ENCODE peak calls at places on chromosomes 12 and 14, in eight cellular contexts. B, J, C, D, H, V, L and U are unnamed samples.

GRCh38 chr12:43805149-43805856 is 814 bp downstream of the TWF1 start:
- DNase-seq in B (no peak), J (no peak), C (no peak), D (no peak), H (no peak), V (no peak), L (no peak), U (peak)

GRCh38 chr12:45577844-45578399 is 151.6 kb upstream of the ARID2 start:
- DNase-seq in B (no peak), J (no peak), C (no peak), D (no peak), H (no peak), V (no peak), L (no peak), U (no peak)

GRCh38 chr12:82973601-82974000 is 286.9 kb downstream of the TMTC2 start:
- DNase-seq in B (no peak), J (no peak), C (no peak), D (no peak), H (no peak), V (no peak), L (no peak), U (no peak)

GRCh38 chr14:20415723-20416622 is 2.7 kb upstream of the TEP1 start:
- DNase-seq in B (no peak), J (peak), C (peak), D (no peak), H (peak), V (no peak), L (no peak), U (peak)

GRCh38 chr12:6183689-6184441 is 16.3 kb upstream of the CD9 start:
- DNase-seq in B (no peak), J (no peak), C (peak), D (no peak), H (no peak), V (no peak), L (no peak), U (no peak)

GRCh38 chr14:30873308-30874119 is 845 bp upstream of the COCH start:
- DNase-seq in B (no peak), J (no peak), C (no peak), D (no peak), H (no peak), V (no peak), L (no peak), U (no peak)

GRCh38 chr14:64745511-64746041 is 41.4 kb downstream of the PLEKHG3 start:
- DNase-seq in B (no peak), J (no peak), C (peak), D (no peak), H (peak), V (no peak), L (no peak), U (no peak)

GRCh38 chr14:68969278-68969677 is 9.8 kb downstream of the ACTN1 start:
- DNase-seq in B (no peak), J (no peak), C (no peak), D (no peak), H (no peak), V (no peak), L (no peak), U (no peak)

GRCh38 chr14:38134631-38135030 is 73.1 kb upstream of the SSTR1 start:
- DNase-seq in B (no peak), J (no peak), C (no peak), D (no peak), H (no peak), V (no peak), L (no peak), U (no peak)

GRCh38 chr12:111270773-111271172 is 98.1 kb downstream of the PHETA1 start:
- DNase-seq in B (no peak), J (no peak), C (peak), D (no peak), H (no peak), V (no peak), L (no peak), U (no peak)

GRCh38 chr12:48336564-48336963 is 14.2 kb downstream of the ZNF641 start:
- DNase-seq in B (no peak), J (no peak), C (no peak), D (no peak), H (no peak), V (no peak), L (no peak), U (no peak)

GRCh38 chr12:113424915-113425823 is 3.0 kb downstream of the SDSL start:
- DNase-seq in B (peak), J (peak), C (peak), D (peak), H (peak), V (peak), L (peak), U (no peak)

GRCh38 chr12:66036317-66036716 is 94.2 kb downstream of the LLPH start:
- DNase-seq in B (no peak), J (peak), C (peak), D (no peak), H (peak), V (peak), L (peak), U (no peak)

GRCh38 chr14:99125616-99126431 is 146.2 kb downstream of the BCL11B start:
- DNase-seq in B (no peak), J (no peak), C (no peak), D (no peak), H (no peak), V (no peak), L (no peak), U (no peak)

GRCh38 chr12:97567619-97568110 is 105.1 kb downstream of the RMST start:
- DNase-seq in B (no peak), J (no peak), C (no peak), D (no peak), H (no peak), V (no peak), L (no peak), U (no peak)

GRCh38 chr12:108129017-108129812 is at the start of gene WSCD2:
- DNase-seq in B (peak), J (peak), C (peak), D (no peak), H (peak), V (no peak), L (peak), U (peak)

GRCh38 chr12:89597210-89597609 is 71.4 kb upstream of the POC1B start:
- DNase-seq in B (no peak), J (no peak), C (no peak), D (no peak), H (no peak), V (no peak), L (no peak), U (no peak)

GRCh38 chr14:54360667-54361066 is 36.1 kb upstream of the CDKN3 start:
- DNase-seq in B (no peak), J (no peak), C (no peak), D (no peak), H (no peak), V (no peak), L (no peak), U (no peak)

GRCh38 chr12:87439990-87440827 is 589.0 kb downstream of the C12orf50 start:
- DNase-seq in B (no peak), J (peak), C (peak), D (no peak), H (peak), V (peak), L (no peak), U (no peak)

GRCh38 chr12:93090768-93091172 is 161.7 kb upstream of the EEA1 start:
- DNase-seq in B (no peak), J (peak), C (peak), D (no peak), H (no peak), V (peak), L (no peak), U (no peak)

GRCh38 chr14:67943947-67944346 is 124.4 kb downstream of the RAD51B start:
- DNase-seq in B (peak), J (peak), C (peak), D (peak), H (peak), V (peak), L (peak), U (peak)

GRCh38 chr12:127143020-127143419 is 1124.0 kb upstream of the TMEM132C start:
- DNase-seq in B (peak), J (no peak), C (no peak), D (no peak), H (no peak), V (no peak), L (no peak), U (no peak)

GRCh38 chr14:74062809-74063150 is 21.5 kb downstream of the ALDH6A1 start:
- DNase-seq in B (no peak), J (no peak), C (no peak), D (no peak), H (no peak), V (no peak), L (no peak), U (no peak)

GRCh38 chr12:6750506-6750905 is 2.4 kb downstream of the MLF2 start:
- DNase-seq in B (no peak), J (no peak), C (no peak), D (no peak), H (no peak), V (no peak), L (no peak), U (no peak)

GRCh38 chr12:202081-202731 is 11.8 kb downstream of the SLC6A12 start:
- DNase-seq in B (no peak), J (no peak), C (no peak), D (no peak), H (no peak), V (no peak), L (peak), U (no peak)

GRCh38 chr12:52120951-52121847 is 41.7 kb downstream of the SMIM41 start:
- DNase-seq in B (no peak), J (peak), C (no peak), D (no peak), H (no peak), V (peak), L (no peak), U (no peak)

GRCh38 chr14:38384746-38385145 is 128.9 kb upstream of the CLEC14A start:
- DNase-seq in B (no peak), J (no peak), C (peak), D (no peak), H (no peak), V (no peak), L (no peak), U (no peak)

GRCh38 chr12:52320784-52321400 is at the start of gene KRT83:
- DNase-seq in B (no peak), J (no peak), C (no peak), D (no peak), H (no peak), V (no peak), L (no peak), U (no peak)

GRCh38 chr12:29816869-29817730 is 33.4 kb upstream of the TMTC1 start:
- DNase-seq in B (no peak), J (no peak), C (no peak), D (no peak), H (no peak), V (no peak), L (no peak), U (no peak)

GRCh38 chr12:127260959-127261358 is 1006.0 kb upstream of the TMEM132C start:
- DNase-seq in B (no peak), J (no peak), C (peak), D (no peak), H (no peak), V (peak), L (no peak), U (no peak)

GRCh38 chr12:11580125-11580751 is 69.2 kb upstream of the ETV6 start:
- DNase-seq in B (no peak), J (peak), C (peak), D (no peak), H (peak), V (peak), L (no peak), U (no peak)